ENCODE peak calls at places on chromosomes 3 and 15, in seven cellular contexts. M, H, D, C, R, T and N are unnamed samples.

GRCh38 chr3:67614195-67614594 is 40.2 kb downstream of the SUCLG2 start:
- DNase-seq in R (peak), C (no peak), H (peak), T (no peak), M (no peak), D (no peak), N (no peak)

GRCh38 chr3:132569153-132569552 is 27.9 kb upstream of the ACKR4 start:
- DNase-seq in T (no peak), D (no peak), H (no peak), C (no peak), R (no peak), M (no peak), N (peak)

GRCh38 chr3:11555211-11555782 is 88.4 kb downstream of the VGLL4 start:
- DNase-seq in H (no peak), M (no peak), C (no peak), D (no peak), T (no peak), R (no peak), N (no peak)

GRCh38 chr3:11459147-11459837 is 184.4 kb downstream of the VGLL4 start:
- DNase-seq in T (no peak), M (peak), C (no peak), R (no peak), H (no peak), D (no peak), N (no peak)

GRCh38 chr3:150790621-150791020 is 27.7 kb upstream of the SIAH2 start:
- DNase-seq in H (no peak), D (no peak), M (no peak), T (peak), C (no peak), R (no peak), N (peak)

GRCh38 chr3:11411956-11412355 is 139.8 kb downstream of the ATG7 start:
- DNase-seq in T (no peak), R (no peak), M (no peak), D (no peak), H (no peak), C (no peak), N (no peak)

GRCh38 chr3:135366816-135367215 is 571.8 kb downstream of the EPHB1 start:
- DNase-seq in T (no peak), D (no peak), H (no peak), C (no peak), M (no peak), R (no peak), N (no peak)

GRCh38 chr3:44661189-44661588 is 12.7 kb downstream of the ZNF35 start:
- DNase-seq in T (no peak), C (no peak), R (peak), D (no peak), H (no peak), M (no peak), N (no peak)

GRCh38 chr15:77901251-77901881 is 176.1 kb downstream of the TBC1D2B start:
- DNase-seq in T (no peak), C (no peak), M (no peak), H (no peak), D (no peak), R (no peak), N (no peak)

GRCh38 chr3:13019243-13019701 is 54.0 kb downstream of the IQSEC1 start:
- DNase-seq in D (peak), M (peak), H (peak), C (peak), R (peak), T (peak), N (peak)

GRCh38 chr15:81296673-81297072 is 27.3 kb downstream of the STARD5 start:
- DNase-seq in T (peak), C (no peak), D (no peak), H (no peak), M (no peak), R (peak), N (peak)

GRCh38 chr3:46025139-46025538 is 2.1 kb downstream of the XCR1 start:
- DNase-seq in D (no peak), H (no peak), C (no peak), T (peak), M (no peak), R (no peak), N (no peak)

GRCh38 chr15:80604583-80605506 is 90.3 kb upstream of the ABHD17C start:
- DNase-seq in M (no peak), C (no peak), R (peak), T (peak), H (no peak), D (no peak), N (no peak)

GRCh38 chr3:66484106-66484857 is 16.5 kb downstream of the LRIG1 start:
- DNase-seq in M (no peak), H (no peak), C (no peak), R (peak), D (no peak), T (no peak), N (no peak)

GRCh38 chr3:134885877-134886621 is 91.0 kb downstream of the EPHB1 start:
- DNase-seq in H (peak), M (no peak), R (peak), D (no peak), C (peak), T (no peak), N (no peak)

GRCh38 chr3:105611304-105612192 is 244.8 kb downstream of the ALCAM start:
- DNase-seq in D (no peak), M (no peak), T (peak), R (peak), C (no peak), H (no peak), N (no peak)

GRCh38 chr3:193768069-193768391 is 175.0 kb downstream of the OPA1 start:
- DNase-seq in H (no peak), T (no peak), D (no peak), C (no peak), R (no peak), M (peak), N (peak)

GRCh38 chr3:169264711-169265110 is 398.8 kb downstream of the MECOM start:
- DNase-seq in M (peak), R (no peak), T (no peak), H (no peak), C (no peak), D (no peak), N (peak)

DNA sequence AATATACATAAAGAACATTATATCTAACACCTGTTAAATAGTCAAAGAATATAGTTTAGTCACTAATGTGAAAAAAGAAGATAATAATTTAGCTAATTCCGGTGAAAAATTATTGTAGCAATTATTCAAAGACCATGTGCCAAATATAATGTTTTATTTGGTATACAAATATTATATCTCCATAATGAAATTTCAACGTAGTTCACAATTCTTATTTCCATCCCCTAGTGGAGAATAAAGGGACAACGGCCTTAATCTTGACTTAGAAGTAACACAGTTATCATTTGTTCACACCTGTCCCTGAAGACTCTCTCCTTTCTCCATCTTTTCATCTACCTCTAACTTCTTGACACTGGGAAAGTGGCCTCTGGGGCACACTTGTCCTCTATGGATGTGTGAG is 213.4 kb downstream of the ERC2 start:
- DNase-seq in R (no peak), D (no peak), M (no peak), T (peak), C (no peak), H (no peak), N (no peak)
- H3K18ac ChIP-seq in R (no peak), D (no peak), M (no peak), T (no peak), C (no peak), H (no peak), N (no peak)

GRCh38 chr3:127680146-127680661 is 7.5 kb downstream of the ABTB1 start:
- DNase-seq in T (no peak), C (no peak), R (no peak), H (peak), M (no peak), D (no peak), N (no peak)

GRCh38 chr3:127682576-127682975 is 9.8 kb downstream of the ABTB1 start:
- DNase-seq in T (no peak), M (no peak), C (no peak), R (peak), D (no peak), H (peak), N (no peak)

GRCh38 chr3:127679534-127680145 is 6.9 kb downstream of the ABTB1 start:
- DNase-seq in H (peak), R (no peak), T (no peak), M (no peak), C (no peak), D (no peak), N (no peak)

GRCh38 chr3:127678611-127679533 is 6.1 kb downstream of the ABTB1 start:
- DNase-seq in M (no peak), T (no peak), H (peak), R (no peak), D (no peak), C (no peak), N (no peak)

DNA sequence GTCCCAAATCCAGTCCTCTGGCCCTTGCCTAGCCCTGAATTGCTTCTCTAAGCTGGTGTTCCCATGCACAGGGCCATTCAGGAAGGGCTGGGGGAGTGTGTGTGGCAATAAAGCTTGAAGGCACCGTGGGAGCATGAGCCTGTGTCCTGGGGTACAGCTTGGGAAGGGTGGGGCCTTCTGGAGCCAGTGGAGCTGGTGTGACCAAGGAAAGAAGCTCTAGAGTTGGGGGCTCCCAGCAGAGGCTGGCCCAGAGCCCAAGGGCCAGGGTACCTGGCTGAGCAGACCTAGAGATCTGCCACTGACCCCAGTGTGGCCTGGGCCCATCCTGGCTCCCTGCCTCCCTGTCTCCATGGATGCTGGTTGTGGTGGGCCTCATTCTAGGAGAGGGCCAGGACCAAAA is 8.0 kb downstream of the ABTB1 start:
- DNase-seq in T (no peak), M (no peak), C (no peak), R (no peak), H (no peak), D (no peak), N (no peak)
- H3K18ac ChIP-seq in T (no peak), M (no peak), C (no peak), R (no peak), H (no peak), D (peak), N (no peak)

GRCh38 chr3:167740961-167741587 is 5.6 kb downstream of the SERPINI1 start:
- DNase-seq in M (peak), R (peak), C (no peak), H (peak), D (no peak), T (peak), N (peak)

GRCh38 chr3:167749209-167749608 is 13.7 kb downstream of the SERPINI1 start:
- DNase-seq in T (no peak), H (no peak), C (no peak), D (no peak), M (no peak), R (no peak), N (no peak)

GRCh38 chr3:167739190-167739589 is 3.7 kb downstream of the SERPINI1 start:
- DNase-seq in R (no peak), M (no peak), C (no peak), T (no peak), D (no peak), H (no peak), N (no peak)

GRCh38 chr3:167742338-167742737 is 6.8 kb downstream of the SERPINI1 start:
- DNase-seq in D (no peak), R (no peak), H (no peak), C (no peak), T (no peak), M (no peak), N (no peak)

GRCh38 chr3:167743799-167744198 is 8.3 kb downstream of the SERPINI1 start:
- DNase-seq in H (no peak), C (no peak), M (peak), D (no peak), R (no peak), T (no peak), N (no peak)
- H3K18ac ChIP-seq in H (no peak), C (no peak), M (no peak), D (no peak), R (no peak), T (no peak), N (no peak)

GRCh38 chr15:58391088-58391487 is 40.7 kb upstream of the LIPC start:
- DNase-seq in M (no peak), T (peak), H (no peak), C (no peak), R (no peak), D (no peak), N (no peak)
- H3K18ac ChIP-seq in M (no peak), T (no peak), H (no peak), C (no peak), R (no peak), D (no peak), N (peak)

GRCh38 chr3:37532168-37532567 is 329.5 kb upstream of the CTDSPL start:
- DNase-seq in C (no peak), D (no peak), H (no peak), R (peak), T (no peak), M (no peak), N (no peak)
- H3K18ac ChIP-seq in C (no peak), D (no peak), H (no peak), R (no peak), T (no peak), M (no peak), N (no peak)

GRCh38 chr3:177812492-177812891 is 615.2 kb upstream of the TBL1XR1 start:
- DNase-seq in H (no peak), T (no peak), C (no peak), D (no peak), M (no peak), R (no peak), N (no peak)

GRCh38 chr3:177811111-177811510 is 613.8 kb upstream of the TBL1XR1 start:
- DNase-seq in T (no peak), D (no peak), M (no peak), C (no peak), R (no peak), H (no peak), N (no peak)

GRCh38 chr3:177811835-177812234 is 614.6 kb upstream of the TBL1XR1 start:
- DNase-seq in D (no peak), R (no peak), H (no peak), T (no peak), M (no peak), C (no peak), N (no peak)

GRCh38 chr3:177810162-177810623 is 612.9 kb upstream of the TBL1XR1 start:
- DNase-seq in M (peak), C (no peak), D (no peak), R (no peak), H (no peak), T (peak), N (peak)

DNA sequence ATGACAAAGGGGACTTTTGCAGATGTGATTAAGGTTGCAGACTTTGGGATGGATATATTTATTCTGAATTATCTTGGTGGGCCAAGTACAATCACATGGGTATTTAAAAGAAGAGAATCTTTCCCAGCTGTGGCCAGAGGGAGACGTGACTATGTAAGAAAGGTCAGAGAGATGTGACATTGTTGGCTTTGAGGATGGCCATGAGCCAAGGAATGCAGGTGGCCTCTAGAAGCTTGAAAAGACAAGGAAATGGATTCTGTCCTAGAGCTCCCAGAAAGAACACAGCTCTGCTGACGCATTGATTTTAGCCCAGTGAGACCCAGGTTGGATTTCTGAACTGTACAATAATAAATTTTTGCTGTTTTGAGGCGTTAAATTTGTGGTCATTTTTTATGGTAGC is 616.0 kb upstream of the TBL1XR1 start:
- DNase-seq in R (no peak), H (no peak), D (no peak), C (no peak), T (no peak), M (peak), N (no peak)
- H3K18ac ChIP-seq in R (no peak), H (no peak), D (no peak), C (no peak), T (no peak), M (peak), N (no peak)

GRCh38 chr3:94171954-94172353 is 109.1 kb downstream of the NSUN3 start:
- DNase-seq in C (no peak), T (no peak), M (no peak), R (peak), D (no peak), H (no peak), N (no peak)

GRCh38 chr3:94175677-94176076 is 112.8 kb downstream of the NSUN3 start:
- DNase-seq in C (no peak), H (no peak), T (no peak), D (no peak), R (no peak), M (no peak), N (no peak)

GRCh38 chr3:94172695-94173310 is 109.9 kb downstream of the NSUN3 start:
- DNase-seq in C (no peak), T (no peak), R (no peak), D (no peak), M (no peak), H (no peak), N (no peak)

GRCh38 chr3:94176886-94177285 is 114.0 kb downstream of the NSUN3 start:
- DNase-seq in D (no peak), M (no peak), R (no peak), H (no peak), T (peak), C (no peak), N (no peak)

DNA sequence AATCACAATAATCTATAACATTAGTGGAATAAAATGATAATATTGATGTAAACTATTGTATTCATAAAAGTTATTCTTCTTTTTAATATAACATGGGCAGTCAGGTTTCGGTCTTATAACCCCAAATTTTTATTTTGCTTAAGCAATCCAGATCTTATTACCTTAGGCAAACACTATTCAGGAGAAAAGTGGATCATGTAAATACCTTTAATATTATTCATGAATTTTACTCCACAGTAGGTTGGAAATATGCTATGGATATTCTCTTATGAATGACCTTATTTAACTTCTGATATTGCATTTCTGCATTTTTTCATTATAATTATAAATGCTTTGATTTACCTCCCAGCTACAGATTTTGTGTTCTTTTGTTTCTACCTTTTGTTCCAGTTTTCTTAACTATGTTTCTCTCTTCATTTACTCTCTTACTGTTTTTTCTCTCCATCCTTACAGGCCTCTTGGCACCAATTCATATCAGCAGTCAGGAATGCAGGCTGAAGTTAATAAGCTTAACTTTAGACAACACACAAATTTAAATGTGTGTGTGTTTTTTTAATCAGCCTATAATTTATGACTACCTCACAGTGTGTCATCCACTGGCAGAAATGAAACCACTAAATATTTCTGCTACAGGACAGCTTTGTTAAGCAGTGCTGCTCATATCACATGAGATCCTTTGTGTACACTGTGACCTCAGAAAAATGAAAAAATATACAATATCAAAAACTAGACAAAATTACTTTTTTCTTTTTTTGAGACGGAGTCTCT is 111.0 kb downstream of the NSUN3 start:
- DNase-seq in D (no peak), M (peak), H (no peak), T (no peak), C (no peak), R (no peak), N (no peak)
- H3K18ac ChIP-seq in D (no peak), M (no peak), H (no peak), T (no peak), C (no peak), R (no peak), N (no peak)